ENCODE peak calls at places on chromosomes 4 and X, in nine cellular contexts. M, O, R, J, K, V, Q, Y and W are unnamed samples.

GRCh38 chr4:10461091-10461849 is 4.0 kb upstream of the ZNF518B start:
- DNase-seq in M (peak; percentile 57), J (peak; percentile 18), O (peak; percentile 68), Y (no peak), V (peak; percentile 16), K (peak; percentile 39), Q (peak; percentile 34), R (no peak), W (peak; percentile 62)

GRCh38 chr4:77697860-77698599 is 92.4 kb downstream of the CXCL13 start:
- DNase-seq in J (peak; percentile 39), M (peak; percentile 53), Y (no peak), R (peak; percentile 14), O (no peak), K (no peak), V (peak; percentile 44), Q (peak; percentile 65), W (peak; percentile 56)

GRCh38 chr4:5710065-5710961 is 688 bp upstream of the EVC start:
- DNase-seq in V (no peak), R (no peak), Q (peak; percentile 33), O (no peak), J (peak; percentile 26), K (no peak), M (no peak), Y (no peak), W (no peak)

GRCh38 chr4:189278559-189279165 is 662.0 kb upstream of the FRG1 start:
- DNase-seq in Q (no peak), R (no peak), V (peak; percentile 11), J (no peak), K (no peak), Y (no peak), M (no peak), O (no peak), W (no peak)

GRCh38 chr4:101126044-101126443 is 221.3 kb downstream of the PPP3CA start:
- DNase-seq in R (no peak), J (no peak), Q (no peak), M (no peak), O (no peak), V (no peak), K (no peak), Y (no peak), W (no peak)

GRCh38 chrX:150119323-150119722 is 181.0 kb upstream of the EOLA2 start:
- DNase-seq in K (no peak), J (no peak), Y (no peak), O (no peak), R (no peak), M (no peak), Q (no peak), V (no peak), W (no peak)

GRCh38 chrX:139766545-139766983 is 58.6 kb upstream of the MCF2 start:
- DNase-seq in Y (no peak), R (no peak), J (no peak), O (no peak), V (peak; percentile 11), M (no peak), K (no peak), Q (no peak), W (no peak)

GRCh38 chr4:80767944-80768343 is 262.6 kb upstream of the BMP3 start:
- DNase-seq in R (no peak), K (no peak), M (no peak), Q (no peak), J (no peak), V (no peak), O (no peak), Y (no peak), W (no peak)

GRCh38 chr4:101977096-101977495 is 186.6 kb downstream of the BANK1 start:
- DNase-seq in V (no peak), K (no peak), Q (peak; percentile 93), R (no peak), O (no peak), Y (no peak), M (no peak), J (peak; percentile 20), W (no peak)

GRCh38 chrX:13123247-13123856 is 78.9 kb upstream of the FAM9C start:
- DNase-seq in O (no peak), M (no peak), Q (peak; percentile 33), J (no peak), Y (no peak), V (no peak), K (no peak), R (no peak), W (no peak)

GRCh38 chr4:75715105-75715799 is 9.1 kb upstream of the USO1 start:
- DNase-seq in K (no peak), M (no peak), Q (no peak), V (no peak), O (peak; percentile 15), J (no peak), Y (no peak), R (no peak), W (no peak)

GRCh38 chr4:173212379-173212778 is 43.8 kb downstream of the GALNT7 start:
- DNase-seq in K (no peak), Q (no peak), M (no peak), R (no peak), V (no peak), O (no peak), J (no peak), Y (no peak), W (no peak)

GRCh38 chr4:47462799-47463234 is 685 bp downstream of the COMMD8 start:
- DNase-seq in K (no peak), R (no peak), M (no peak), O (no peak), Y (no peak), Q (no peak), J (no peak), V (peak; percentile 26), W (no peak)

GRCh38 chr4:157222764-157223145 is 2.2 kb downstream of the GRIA2 start:
- DNase-seq in Q (no peak), J (no peak), V (no peak), O (no peak), M (no peak), K (peak; percentile 16), Y (no peak), R (no peak), W (no peak)

GRCh38 chr4:92303621-92304027 is at the start of gene GRID2:
- DNase-seq in R (no peak), Y (no peak), K (no peak), Q (no peak), O (peak; percentile 46), M (no peak), J (no peak), V (no peak), W (no peak)

GRCh38 chr4:169619518-169619957 is 840 bp upstream of the CLCN3 start:
- DNase-seq in M (peak; percentile 74), V (peak; percentile 60), J (peak; percentile 72), O (no peak), Y (no peak), R (peak; percentile 40), K (peak; percentile 22), Q (peak; percentile 68), W (peak; percentile 67)

GRCh38 chr4:142404191-142404611 is 441.9 kb downstream of the INPP4B start:
- DNase-seq in O (no peak), V (no peak), K (peak; percentile 20), J (no peak), M (no peak), Q (peak; percentile 54), R (peak; percentile 73), Y (no peak), W (no peak)

GRCh38 chrX:18698762-18699650 is 8.4 kb upstream of the PPEF1 start:
- DNase-seq in Q (no peak), O (no peak), K (no peak), R (peak; percentile 22), J (no peak), M (no peak), V (no peak), Y (no peak), W (no peak)

GRCh38 chr4:40227284-40227683 is 30.5 kb downstream of the RHOH start:
- DNase-seq in M (no peak), O (no peak), Q (no peak), K (no peak), V (peak; percentile 60), Y (no peak), J (no peak), R (no peak), W (no peak)

GRCh38 chrX:9493936-9494335 is 29.1 kb downstream of the TBL1X start:
- DNase-seq in O (no peak), J (no peak), Q (no peak), V (no peak), Y (no peak), R (no peak), K (no peak), M (no peak), W (no peak)

GRCh38 chr4:21102667-21103066 is 402.4 kb downstream of the PACRGL start:
- DNase-seq in J (no peak), K (no peak), M (no peak), Q (no peak), O (no peak), R (no peak), Y (no peak), V (no peak), W (no peak)

GRCh38 chrX:54529559-54530357 is at the start of gene GNL3L:
- DNase-seq in O (peak; percentile 90), M (peak; percentile 90), Y (peak; percentile 94), K (peak; percentile 83), Q (peak; percentile 92), R (peak; percentile 87), V (peak; percentile 87), J (peak; percentile 79), W (peak; percentile 87)
- TF ChIP-seq POLR2A in O (peak; percentile 47), M (peak; percentile 27), Y (no peak), K (peak; percentile 54), Q (peak; percentile 61), R (peak; percentile 38), V (peak; percentile 65), J (peak; percentile 42), W (no peak)

GRCh38 chr4:128735714-128736113 is 73.8 kb upstream of the JADE1 start:
- DNase-seq in M (no peak), V (no peak), R (no peak), J (no peak), Y (no peak), K (no peak), Q (no peak), O (no peak), W (no peak)

DNA sequence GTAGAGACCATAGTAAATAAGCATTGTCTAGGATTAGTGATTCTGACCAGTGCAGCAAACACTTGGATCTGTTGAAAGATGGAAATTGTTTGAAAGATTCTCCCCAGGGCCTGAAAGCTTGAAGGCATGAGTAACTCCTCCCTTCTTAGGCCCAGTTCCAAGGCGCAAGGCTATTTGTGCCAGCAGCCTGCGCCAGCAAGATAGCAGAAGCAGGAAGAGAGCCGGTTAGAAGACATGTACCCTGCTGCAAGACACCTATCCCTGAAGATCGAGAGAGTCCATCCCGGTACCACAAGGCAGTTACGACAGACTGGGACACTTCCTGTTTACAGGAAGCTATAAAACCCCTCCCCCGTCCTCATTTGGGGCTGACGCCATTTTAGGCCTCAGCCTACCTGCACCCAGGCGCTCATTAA is 72.4 kb upstream of the JADE1 start:
- DNase-seq in M (no peak), K (no peak), Y (no peak), Q (no peak), J (no peak), O (no peak), R (no peak), V (peak; percentile 14), W (peak; percentile 80)
- TF ChIP-seq POLR2A in M (no peak), K (no peak), Y (no peak), Q (no peak), J (no peak), O (no peak), R (no peak), V (no peak), W (no peak)

GRCh38 chr4:6910340-6910959 is 824 bp downstream of the TBC1D14 start:
- DNase-seq in Q (peak; percentile 48), K (no peak), J (no peak), Y (peak; percentile 68), M (peak; percentile 37), R (no peak), O (no peak), V (peak; percentile 56), W (no peak)
- TF ChIP-seq POLR2A in Q (no peak), K (no peak), J (no peak), Y (no peak), M (peak; percentile 20), R (peak; percentile 6), O (no peak), V (no peak), W (no peak)

GRCh38 chr4:155400893-155401292 is 24.1 kb upstream of the MAP9 start:
- DNase-seq in O (no peak), R (no peak), V (no peak), M (no peak), Y (no peak), J (no peak), Q (no peak), K (no peak), W (no peak)
- TF ChIP-seq POLR2A in O (no peak), R (no peak), V (no peak), M (no peak), Y (no peak), J (no peak), Q (no peak), K (no peak), W (no peak)